ENCODE peak calls at places on chromosomes 6 and 20, in four cellular contexts. One of them, this sample, is unnamed.

GRCh38 chr6:149200282-149200936 is 117.1 kb upstream of the TAB2 start:
- DNase-seq in K562: no peak
- DNase-seq in HepG2: no peak
- DNase-seq in GM12878: no peak
- DNase-seq in this sample: no peak

GRCh38 chr6:129615496-129615895 is 94.5 kb downstream of the ARHGAP18 start:
- DNase-seq in GM12878: no peak
- DNase-seq in K562: no peak
- DNase-seq in HepG2: no peak
- DNase-seq in this sample: no peak

GRCh38 chr6:99427988-99428387 is 2.9 kb upstream of the PNISR start:
- DNase-seq in K562: no peak
- DNase-seq in GM12878: no peak
- DNase-seq in HepG2: no peak
- DNase-seq in this sample: no peak

GRCh38 chr6:26347699-26348098 is 17.3 kb upstream of the BTN3A2 start:
- DNase-seq in HepG2: peak; percentile 78
- DNase-seq in GM12878: no peak
- DNase-seq in K562: no peak
- DNase-seq in this sample: no peak

GRCh38 chr6:95768539-95768938 is 191.2 kb downstream of the MANEA start:
- DNase-seq in GM12878: no peak
- DNase-seq in HepG2: peak; percentile 49
- DNase-seq in K562: no peak
- DNase-seq in this sample: no peak

GRCh38 chr20:60030471-60030870 is 72.2 kb downstream of the CDH26 start:
- DNase-seq in HepG2: no peak
- DNase-seq in GM12878: no peak
- DNase-seq in K562: no peak
- DNase-seq in this sample: no peak

GRCh38 chr6:164359036-164359435 is 944.5 kb downstream of the QKI start:
- DNase-seq in GM12878: no peak
- DNase-seq in HepG2: no peak
- DNase-seq in K562: no peak
- DNase-seq in this sample: no peak

GRCh38 chr6:112027942-112028674 is 25.8 kb upstream of the CCN6 start:
- DNase-seq in K562: no peak
- DNase-seq in HepG2: no peak
- DNase-seq in GM12878: no peak
- DNase-seq in this sample: no peak

GRCh38 chr6:35354361-35355135 is 12.2 kb downstream of the PPARD start:
- DNase-seq in GM12878: no peak
- DNase-seq in K562: no peak
- DNase-seq in HepG2: no peak
- DNase-seq in this sample: no peak

GRCh38 chr20:17602493-17602892 is 32.6 kb downstream of the DSTN start:
- DNase-seq in GM12878: no peak
- DNase-seq in HepG2: no peak
- DNase-seq in K562: no peak
- DNase-seq in this sample: no peak

GRCh38 chr6:161401910-161402309 is 128.0 kb upstream of the AGPAT4 start:
- DNase-seq in HepG2: no peak
- DNase-seq in GM12878: no peak
- DNase-seq in K562: peak; percentile 37
- DNase-seq in this sample: no peak

GRCh38 chr20:52049001-52049731 is 142.4 kb downstream of the ZFP64 start:
- DNase-seq in K562: no peak
- DNase-seq in HepG2: no peak
- DNase-seq in GM12878: no peak
- DNase-seq in this sample: peak; percentile 36

GRCh38 chr20:20441259-20441658 is 73.4 kb downstream of the INSM1 start:
- DNase-seq in K562: no peak
- DNase-seq in GM12878: no peak
- DNase-seq in HepG2: no peak
- DNase-seq in this sample: no peak

GRCh38 chr20:21702553-21703467 is 2.7 kb upstream of the PAX1 start:
- DNase-seq in GM12878: no peak
- DNase-seq in K562: peak; percentile 40
- DNase-seq in HepG2: peak; percentile 39
- DNase-seq in this sample: peak; percentile 34

GRCh38 chr6:6392214-6393068 is 72.0 kb upstream of the F13A1 start:
- DNase-seq in GM12878: peak; percentile 95
- DNase-seq in HepG2: no peak
- DNase-seq in K562: no peak
- DNase-seq in this sample: no peak

GRCh38 chr6:161031721-161032495 is 40.3 kb downstream of the MAP3K4 start:
- DNase-seq in HepG2: peak; percentile 18
- DNase-seq in GM12878: no peak
- DNase-seq in K562: no peak
- DNase-seq in this sample: no peak

GRCh38 chr6:101626264-101626663 is 232.8 kb downstream of the GRIK2 start:
- DNase-seq in GM12878: no peak
- DNase-seq in HepG2: no peak
- DNase-seq in K562: no peak
- DNase-seq in this sample: no peak

GRCh38 chr6:31399589-31400466 is 3.6 kb upstream of the MICA start:
- DNase-seq in K562: peak; percentile 84
- DNase-seq in GM12878: no peak
- DNase-seq in HepG2: peak; percentile 84
- DNase-seq in this sample: peak; percentile 62

GRCh38 chr6:167005350-167006159 is 6.4 kb downstream of the CEP43 start:
- DNase-seq in K562: peak; percentile 48
- DNase-seq in GM12878: no peak
- DNase-seq in HepG2: no peak
- DNase-seq in this sample: no peak

GRCh38 chr20:9093203-9093962 is 24.5 kb downstream of the PLCB4 start:
- DNase-seq in GM12878: no peak
- DNase-seq in HepG2: no peak
- DNase-seq in K562: no peak
- DNase-seq in this sample: peak; percentile 9

GRCh38 chr20:57795347-57795697 is 85.5 kb upstream of the PMEPA1 start:
- DNase-seq in K562: no peak
- DNase-seq in GM12878: no peak
- DNase-seq in HepG2: peak; percentile 39
- DNase-seq in this sample: no peak

GRCh38 chr20:57792386-57793095 is 82.7 kb upstream of the PMEPA1 start:
- DNase-seq in K562: no peak
- DNase-seq in GM12878: no peak
- DNase-seq in HepG2: no peak
- DNase-seq in this sample: no peak

GRCh38 chr20:57795977-57796560 is 86.3 kb upstream of the PMEPA1 start:
- DNase-seq in GM12878: no peak
- DNase-seq in HepG2: no peak
- DNase-seq in K562: no peak
- DNase-seq in this sample: no peak

GRCh38 chr20:57793421-57793820 is 83.6 kb upstream of the PMEPA1 start:
- DNase-seq in K562: no peak
- DNase-seq in GM12878: no peak
- DNase-seq in HepG2: no peak
- DNase-seq in this sample: no peak

DNA sequence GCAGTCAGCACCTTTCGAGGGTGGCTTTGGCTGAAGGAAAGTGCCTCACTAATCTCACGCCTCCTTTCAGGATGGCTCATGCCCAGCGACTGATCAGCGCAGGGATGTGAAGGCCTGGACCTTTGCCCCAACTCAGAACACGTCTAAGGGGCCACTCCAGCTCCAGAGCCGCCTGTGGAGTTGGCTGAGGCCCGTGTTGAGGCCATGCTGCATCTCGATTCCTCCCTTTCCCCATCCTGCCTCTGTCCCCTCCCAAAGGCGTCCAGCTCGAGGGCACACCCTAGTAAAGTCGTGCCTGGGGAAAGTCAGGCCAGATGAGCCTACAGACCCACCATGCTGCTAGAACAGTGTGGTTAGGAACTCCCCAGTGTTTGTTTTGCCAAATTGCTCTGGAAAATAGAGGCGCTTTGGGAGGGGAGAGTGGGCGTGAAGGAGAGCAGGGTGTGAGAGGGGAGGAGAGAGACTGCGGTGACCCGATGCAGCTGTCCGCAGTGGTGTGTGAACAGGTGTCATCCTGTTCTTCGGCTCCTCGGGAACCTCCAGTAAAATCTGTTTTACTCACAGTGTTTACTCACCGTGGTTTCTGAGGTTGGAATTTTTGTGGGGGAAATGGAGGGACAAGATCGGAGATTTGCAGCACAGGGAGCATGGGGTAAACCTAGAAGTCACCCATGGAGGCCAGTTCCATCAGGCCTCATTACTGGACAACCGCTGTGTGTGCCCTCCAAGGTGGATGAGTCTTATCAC is 85.0 kb upstream of the PMEPA1 start:
- DNase-seq in K562: no peak
- DNase-seq in HepG2: no peak
- DNase-seq in GM12878: no peak
- DNase-seq in this sample: no peak
- TF ChIP-seq SP1 in K562: no peak
- TF ChIP-seq SP1 in HepG2: no peak
- TF ChIP-seq SP1 in GM12878: no peak
- TF ChIP-seq SP1 in this sample: no peak

GRCh38 chr6:93083337-93083736 is 336.0 kb downstream of the EPHA7 start:
- DNase-seq in K562: no peak
- DNase-seq in GM12878: no peak
- DNase-seq in HepG2: no peak
- DNase-seq in this sample: no peak
- TF ChIP-seq FOXK2 in K562: no peak
- TF ChIP-seq FOXK2 in GM12878: no peak
- TF ChIP-seq FOXK2 in HepG2: no peak
- TF ChIP-seq FOXK2 in this sample: no peak

DNA sequence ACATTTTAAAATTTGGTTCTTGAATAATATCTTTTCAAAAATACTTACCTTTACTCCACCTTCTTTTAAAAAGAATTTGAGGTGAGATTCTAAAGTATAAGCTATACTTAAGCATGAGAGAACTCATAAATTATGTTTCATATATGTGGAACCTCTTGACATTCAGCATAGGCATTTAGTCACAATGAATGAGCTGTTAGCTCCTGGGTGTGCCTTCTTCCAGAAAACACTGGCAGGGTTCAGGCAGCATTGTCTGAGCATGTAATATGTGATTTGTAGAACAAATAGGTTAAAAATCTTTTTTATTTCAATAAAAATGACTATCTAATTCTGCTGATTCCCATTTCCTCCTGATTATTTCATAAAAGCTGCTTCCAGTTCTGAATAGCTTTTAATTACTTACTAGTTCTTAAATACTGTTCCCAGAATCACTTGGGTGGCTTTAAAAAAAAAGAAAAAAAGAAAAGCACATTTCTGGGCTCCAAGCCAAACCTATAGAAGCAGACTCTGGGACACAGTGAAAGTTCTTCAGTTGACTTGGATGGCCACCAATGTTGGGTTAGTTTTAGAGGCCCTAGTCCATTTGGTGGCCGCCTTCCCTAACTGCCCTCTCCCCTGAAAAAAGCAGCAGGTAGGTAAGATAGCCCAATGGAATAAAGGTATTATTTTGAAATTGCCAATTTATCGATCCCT is 20.2 kb downstream of the RNF8 start:
- DNase-seq in HepG2: no peak
- DNase-seq in K562: no peak
- DNase-seq in GM12878: no peak
- DNase-seq in this sample: no peak
- TF ChIP-seq BHLHE40 in HepG2: no peak
- TF ChIP-seq BHLHE40 in K562: no peak
- TF ChIP-seq BHLHE40 in GM12878: no peak
- TF ChIP-seq BHLHE40 in this sample: no peak

GRCh38 chr6:37438912-37439311 is 5.9 kb downstream of the CMTR1 start:
- DNase-seq in GM12878: no peak
- DNase-seq in HepG2: no peak
- DNase-seq in K562: no peak
- DNase-seq in this sample: no peak
- TF ChIP-seq SP1 in GM12878: no peak
- TF ChIP-seq SP1 in HepG2: no peak
- TF ChIP-seq SP1 in K562: no peak
- TF ChIP-seq SP1 in this sample: no peak

GRCh38 chr20:63737940-63738686 is 1.5 kb upstream of the SLC2A4RG start:
- DNase-seq in K562: peak; percentile 22
- DNase-seq in HepG2: peak; percentile 90
- DNase-seq in GM12878: no peak
- DNase-seq in this sample: no peak

GRCh38 chr20:63740070-63740500 is 509 bp downstream of the SLC2A4RG start:
- DNase-seq in K562: peak; percentile 83
- DNase-seq in GM12878: no peak
- DNase-seq in HepG2: no peak
- DNase-seq in this sample: peak; percentile 49

GRCh38 chr20:63739129-63740069 is at the start of gene SLC2A4RG:
- DNase-seq in HepG2: peak; percentile 94
- DNase-seq in K562: peak; percentile 96
- DNase-seq in GM12878: no peak
- DNase-seq in this sample: peak; percentile 94

GRCh38 chr20:63737690-63737939 is 1.2 kb downstream of the LIME1 start:
- DNase-seq in K562: no peak
- DNase-seq in GM12878: no peak
- DNase-seq in HepG2: peak; percentile 60
- DNase-seq in this sample: no peak

DNA sequence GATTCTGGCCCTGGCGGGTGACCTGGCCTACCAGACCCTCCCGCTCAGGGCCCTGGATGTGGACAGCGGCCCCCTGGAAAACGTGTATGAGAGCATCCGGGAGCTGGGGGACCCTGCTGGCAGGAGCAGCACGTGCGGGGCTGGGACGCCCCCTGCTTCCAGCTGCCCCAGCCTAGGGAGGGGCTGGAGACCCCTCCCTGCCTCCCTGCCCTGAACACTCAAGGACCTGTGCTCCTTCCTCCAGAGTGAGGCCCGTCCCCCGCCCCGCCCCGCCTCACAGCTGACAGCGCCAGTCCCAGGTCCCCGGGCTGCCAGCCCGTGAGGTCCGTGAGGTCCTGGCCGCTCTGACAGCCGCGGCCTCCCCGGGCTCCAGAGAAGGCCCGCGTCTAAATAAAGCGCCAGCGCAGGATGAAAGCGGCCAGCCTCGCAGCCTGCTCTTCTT is 868 bp upstream of the SLC2A4RG start:
- DNase-seq in GM12878: no peak
- DNase-seq in HepG2: peak; percentile 71
- DNase-seq in K562: peak; percentile 62
- DNase-seq in this sample: peak; percentile 45
- TF ChIP-seq FOXK2 in GM12878: no peak
- TF ChIP-seq FOXK2 in HepG2: no peak
- TF ChIP-seq FOXK2 in K562: no peak
- TF ChIP-seq FOXK2 in this sample: no peak

GRCh38 chr20:24639167-24639548 is 169.7 kb downstream of the SYNDIG1 start:
- DNase-seq in K562: no peak
- DNase-seq in GM12878: no peak
- DNase-seq in HepG2: no peak
- DNase-seq in this sample: no peak
- TF ChIP-seq BHLHE40 in K562: no peak
- TF ChIP-seq BHLHE40 in GM12878: no peak
- TF ChIP-seq BHLHE40 in HepG2: no peak
- TF ChIP-seq BHLHE40 in this sample: no peak

This sample was measured in HEK293T.